ENCODE peak calls at places on chromosome 20, in four cellular contexts. D is GM23248; P is CD4-positive, CD25-positive, alpha-beta regulatory T cell; S is endodermal cell. E is an unnamed sample.

GRCh38 chr20:23234311-23235078 is 116.1 kb upstream of the NXT1 start:
- DNase-seq in D (peak), P (no peak), S (no peak), E (no peak)

GRCh38 chr20:19712737-19713260 is 45.3 kb upstream of the RIN2 start:
- DNase-seq in D (no peak), P (no peak), S (no peak), E (no peak)

GRCh38 chr20:3175270-3175669 is 1.9 kb upstream of the LZTS3 start:
- DNase-seq in D (no peak), P (no peak), S (no peak), E (no peak)

GRCh38 chr20:11114382-11114781 is 440.6 kb upstream of the JAG1 start:
- DNase-seq in D (no peak), P (no peak), S (no peak), E (no peak)

GRCh38 chr20:1569417-1569861 is 11.9 kb upstream of the SIRPD start:
- DNase-seq in D (peak), P (no peak), S (no peak), E (no peak)

GRCh38 chr20:48760403-48760889 is 67.4 kb downstream of the PREX1 start:
- DNase-seq in D (peak), P (peak), S (no peak), E (no peak)

GRCh38 chr20:20037960-20038359 is 14.3 kb downstream of the CRNKL1 start:
- DNase-seq in D (peak), P (no peak), S (no peak), E (no peak)

GRCh38 chr20:60565093-60565492 is 606.9 kb downstream of the CDH26 start:
- DNase-seq in D (no peak), P (no peak), S (no peak), E (no peak)

GRCh38 chr20:19713851-19714716 is 44.0 kb upstream of the RIN2 start:
- DNase-seq in D (no peak), P (no peak), S (no peak), E (no peak)

E was measured in H9.